ENCODE peak calls at places on chromosomes 7 and 10, in ten cellular contexts. One of them, this sample, is unnamed.

GRCh38 chr7:115477193-115477651 is 553.3 kb downstream of the TFEC start:
- DNase-seq in MM.1S: no peak
- DNase-seq in GM06990: no peak
- DNase-seq in left ventricle myocardium inferior: peak; percentile 13
- DNase-seq in PC-3: no peak
- DNase-seq in upper lobe of right lung: no peak
- DNase-seq in adrenal gland: no peak
- DNase-seq in hepatocyte: peak; percentile 59
- DNase-seq in psoas muscle: peak; percentile 15
- DNase-seq in PC-9: no peak
- DNase-seq in this sample: no peak

GRCh38 chr7:140212100-140212881 is 35.5 kb upstream of the KDM7A start:
- DNase-seq in MM.1S: peak; percentile 92
- DNase-seq in GM06990: peak; percentile 74
- DNase-seq in left ventricle myocardium inferior: no peak
- DNase-seq in PC-3: peak; percentile 46
- DNase-seq in upper lobe of right lung: no peak
- DNase-seq in adrenal gland: no peak
- DNase-seq in hepatocyte: no peak
- DNase-seq in psoas muscle: no peak
- DNase-seq in PC-9: no peak
- DNase-seq in this sample: no peak

GRCh38 chr7:12945901-12946300 is 258.5 kb downstream of the ARL4A start:
- DNase-seq in MM.1S: no peak
- DNase-seq in GM06990: no peak
- DNase-seq in left ventricle myocardium inferior: no peak
- DNase-seq in PC-3: peak; percentile 76
- DNase-seq in upper lobe of right lung: no peak
- DNase-seq in adrenal gland: no peak
- DNase-seq in hepatocyte: no peak
- DNase-seq in psoas muscle: no peak
- DNase-seq in PC-9: no peak
- DNase-seq in this sample: no peak

GRCh38 chr10:3806603-3807002 is 21.6 kb upstream of the KLF6 start:
- DNase-seq in MM.1S: no peak
- DNase-seq in GM06990: no peak
- DNase-seq in left ventricle myocardium inferior: no peak
- DNase-seq in PC-3: peak; percentile 83
- DNase-seq in upper lobe of right lung: no peak
- DNase-seq in adrenal gland: no peak
- DNase-seq in hepatocyte: peak; percentile 80
- DNase-seq in psoas muscle: no peak
- DNase-seq in PC-9: peak; percentile 63
- DNase-seq in this sample: no peak

GRCh38 chr7:4204530-4205165 is 477.4 kb upstream of the FOXK1 start:
- DNase-seq in MM.1S: no peak
- DNase-seq in GM06990: no peak
- DNase-seq in left ventricle myocardium inferior: no peak
- DNase-seq in PC-3: no peak
- DNase-seq in upper lobe of right lung: no peak
- DNase-seq in adrenal gland: no peak
- DNase-seq in hepatocyte: peak; percentile 31
- DNase-seq in psoas muscle: no peak
- DNase-seq in PC-9: no peak
- DNase-seq in this sample: no peak

GRCh38 chr7:142797799-142798377 is 27.1 kb downstream of the PRSS2 start:
- DNase-seq in MM.1S: no peak
- DNase-seq in GM06990: no peak
- DNase-seq in left ventricle myocardium inferior: no peak
- DNase-seq in PC-3: no peak
- DNase-seq in upper lobe of right lung: no peak
- DNase-seq in adrenal gland: no peak
- DNase-seq in hepatocyte: no peak
- DNase-seq in psoas muscle: no peak
- DNase-seq in PC-9: no peak
- DNase-seq in this sample: no peak

GRCh38 chr10:11009471-11010308 is 8.0 kb upstream of the CELF2 start:
- DNase-seq in MM.1S: no peak
- DNase-seq in GM06990: no peak
- DNase-seq in left ventricle myocardium inferior: no peak
- DNase-seq in PC-3: no peak
- DNase-seq in upper lobe of right lung: no peak
- DNase-seq in adrenal gland: no peak
- DNase-seq in hepatocyte: no peak
- DNase-seq in psoas muscle: no peak
- DNase-seq in PC-9: no peak
- DNase-seq in this sample: no peak

GRCh38 chr7:75642810-75643486 is 95.8 kb downstream of the HIP1 start:
- DNase-seq in MM.1S: peak; percentile 76
- DNase-seq in GM06990: peak; percentile 39
- DNase-seq in left ventricle myocardium inferior: no peak
- DNase-seq in PC-3: peak; percentile 85
- DNase-seq in upper lobe of right lung: peak; percentile 69
- DNase-seq in adrenal gland: peak; percentile 81
- DNase-seq in hepatocyte: peak; percentile 75
- DNase-seq in psoas muscle: peak; percentile 28
- DNase-seq in PC-9: peak; percentile 34
- DNase-seq in this sample: peak; percentile 85

GRCh38 chr10:112565434-112566053 is 118.5 kb downstream of the VTI1A start:
- DNase-seq in MM.1S: peak; percentile 44
- DNase-seq in GM06990: peak; percentile 5
- DNase-seq in left ventricle myocardium inferior: no peak
- DNase-seq in PC-3: peak; percentile 83
- DNase-seq in upper lobe of right lung: no peak
- DNase-seq in adrenal gland: peak; percentile 63
- DNase-seq in hepatocyte: peak; percentile 81
- DNase-seq in psoas muscle: no peak
- DNase-seq in PC-9: peak; percentile 20
- DNase-seq in this sample: peak; percentile 79

GRCh38 chr7:8125680-8126444 is 136.1 kb downstream of the ICA1 start:
- DNase-seq in MM.1S: peak; percentile 75
- DNase-seq in GM06990: peak; percentile 83
- DNase-seq in left ventricle myocardium inferior: no peak
- DNase-seq in PC-3: no peak
- DNase-seq in upper lobe of right lung: peak; percentile 67
- DNase-seq in adrenal gland: peak; percentile 20
- DNase-seq in hepatocyte: no peak
- DNase-seq in psoas muscle: no peak
- DNase-seq in PC-9: no peak
- DNase-seq in this sample: no peak

GRCh38 chr10:101258179-101258885 is 29.1 kb upstream of the LBX1 start:
- DNase-seq in MM.1S: peak; percentile 60
- DNase-seq in GM06990: no peak
- DNase-seq in left ventricle myocardium inferior: no peak
- DNase-seq in PC-3: peak; percentile 32
- DNase-seq in upper lobe of right lung: no peak
- DNase-seq in adrenal gland: no peak
- DNase-seq in hepatocyte: no peak
- DNase-seq in psoas muscle: no peak
- DNase-seq in PC-9: no peak
- DNase-seq in this sample: peak; percentile 16

GRCh38 chr7:37920619-37921339 is at the start of gene EPDR1:
- DNase-seq in MM.1S: peak; percentile 83
- DNase-seq in GM06990: peak; percentile 58
- DNase-seq in left ventricle myocardium inferior: peak; percentile 43
- DNase-seq in PC-3: peak; percentile 78
- DNase-seq in upper lobe of right lung: peak; percentile 86
- DNase-seq in adrenal gland: peak; percentile 86
- DNase-seq in hepatocyte: peak; percentile 63
- DNase-seq in psoas muscle: peak; percentile 73
- DNase-seq in PC-9: peak; percentile 18
- DNase-seq in this sample: peak; percentile 88

GRCh38 chr10:25786181-25786580 is 147.8 kb upstream of the MYO3A start:
- DNase-seq in MM.1S: no peak
- DNase-seq in GM06990: no peak
- DNase-seq in left ventricle myocardium inferior: no peak
- DNase-seq in PC-3: no peak
- DNase-seq in upper lobe of right lung: no peak
- DNase-seq in adrenal gland: no peak
- DNase-seq in hepatocyte: no peak
- DNase-seq in psoas muscle: no peak
- DNase-seq in PC-9: no peak
- DNase-seq in this sample: no peak

GRCh38 chr10:118342638-118343020 is 505 bp upstream of the FAM204A start:
- DNase-seq in MM.1S: no peak
- DNase-seq in GM06990: no peak
- DNase-seq in left ventricle myocardium inferior: no peak
- DNase-seq in PC-3: no peak
- DNase-seq in upper lobe of right lung: no peak
- DNase-seq in adrenal gland: peak; percentile 1
- DNase-seq in hepatocyte: no peak
- DNase-seq in psoas muscle: no peak
- DNase-seq in PC-9: no peak
- DNase-seq in this sample: peak; percentile 5

GRCh38 chr7:96959135-96959534 is 46.2 kb upstream of the DLX6 start:
- DNase-seq in MM.1S: no peak
- DNase-seq in GM06990: no peak
- DNase-seq in left ventricle myocardium inferior: no peak
- DNase-seq in PC-3: no peak
- DNase-seq in upper lobe of right lung: no peak
- DNase-seq in adrenal gland: no peak
- DNase-seq in hepatocyte: no peak
- DNase-seq in psoas muscle: no peak
- DNase-seq in PC-9: no peak
- DNase-seq in this sample: no peak

GRCh38 chr7:96962221-96962620 is 43.1 kb upstream of the DLX6 start:
- DNase-seq in MM.1S: no peak
- DNase-seq in GM06990: no peak
- DNase-seq in left ventricle myocardium inferior: no peak
- DNase-seq in PC-3: peak; percentile 81
- DNase-seq in upper lobe of right lung: no peak
- DNase-seq in adrenal gland: no peak
- DNase-seq in hepatocyte: no peak
- DNase-seq in psoas muscle: peak; percentile 19
- DNase-seq in PC-9: no peak
- DNase-seq in this sample: no peak
- H3K27me3 ChIP-seq in MM.1S: no peaks in the 10 kb centered on the region
- H3K27me3 ChIP-seq in GM06990: no peaks in the 10 kb centered on the region
- H3K27me3 ChIP-seq in left ventricle myocardium inferior: peaks cover 66% of the 10 kb centered on the region
- H3K27me3 ChIP-seq in PC-3: no peaks in the 10 kb centered on the region
- H3K27me3 ChIP-seq in upper lobe of right lung: no peaks in the 10 kb centered on the region
- H3K27me3 ChIP-seq in adrenal gland: peaks cover 14% of the 10 kb centered on the region
- H3K27me3 ChIP-seq in hepatocyte: peaks cover 10% of the 10 kb centered on the region
- H3K27me3 ChIP-seq in psoas muscle: no peaks in the 10 kb centered on the region
- H3K27me3 ChIP-seq in PC-9: no peaks in the 10 kb centered on the region
- H3K27me3 ChIP-seq in this sample: no peaks in the 10 kb centered on the region

DNA sequence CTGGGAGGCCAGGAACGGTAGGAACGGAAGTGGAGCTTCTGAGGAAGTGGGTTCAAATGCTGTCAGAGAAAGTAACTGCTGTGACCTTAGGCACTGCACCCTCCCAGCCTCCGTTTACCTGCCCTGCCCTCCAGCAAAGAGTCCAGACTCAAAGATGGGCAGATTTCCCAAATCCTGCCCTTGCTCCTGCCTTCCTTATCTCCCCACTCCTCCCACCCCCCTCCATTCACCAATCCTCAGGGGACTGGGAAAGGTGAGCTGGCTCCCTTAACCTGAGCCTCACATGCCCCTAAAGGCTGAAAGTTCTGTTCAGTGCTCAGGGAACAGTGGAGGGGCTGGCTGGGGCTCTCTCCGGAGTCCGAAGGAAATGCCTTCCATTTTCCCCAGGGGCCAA is 161.6 kb downstream of the SH3PXD2A start:
- DNase-seq in MM.1S: no peak
- DNase-seq in GM06990: no peak
- DNase-seq in left ventricle myocardium inferior: no peak
- DNase-seq in PC-3: no peak
- DNase-seq in upper lobe of right lung: no peak
- DNase-seq in adrenal gland: no peak
- DNase-seq in hepatocyte: no peak
- DNase-seq in psoas muscle: no peak
- DNase-seq in PC-9: no peak
- DNase-seq in this sample: no peak
- H3K4me3 ChIP-seq in MM.1S: peak overlapping the region; percentile 62
- H3K4me3 ChIP-seq in GM06990: peak overlapping the region; percentile 89
- H3K4me3 ChIP-seq in left ventricle myocardium inferior: peak overlapping the region; percentile 56
- H3K4me3 ChIP-seq in PC-3: no peak overlapping the region
- H3K4me3 ChIP-seq in upper lobe of right lung: no peak overlapping the region
- H3K4me3 ChIP-seq in adrenal gland: no peak overlapping the region
- H3K4me3 ChIP-seq in hepatocyte: no peak overlapping the region
- H3K4me3 ChIP-seq in psoas muscle: peak overlapping the region; percentile 53
- H3K4me3 ChIP-seq in PC-9: no peak overlapping the region
- H3K4me3 ChIP-seq in this sample: no peak overlapping the region

DNA sequence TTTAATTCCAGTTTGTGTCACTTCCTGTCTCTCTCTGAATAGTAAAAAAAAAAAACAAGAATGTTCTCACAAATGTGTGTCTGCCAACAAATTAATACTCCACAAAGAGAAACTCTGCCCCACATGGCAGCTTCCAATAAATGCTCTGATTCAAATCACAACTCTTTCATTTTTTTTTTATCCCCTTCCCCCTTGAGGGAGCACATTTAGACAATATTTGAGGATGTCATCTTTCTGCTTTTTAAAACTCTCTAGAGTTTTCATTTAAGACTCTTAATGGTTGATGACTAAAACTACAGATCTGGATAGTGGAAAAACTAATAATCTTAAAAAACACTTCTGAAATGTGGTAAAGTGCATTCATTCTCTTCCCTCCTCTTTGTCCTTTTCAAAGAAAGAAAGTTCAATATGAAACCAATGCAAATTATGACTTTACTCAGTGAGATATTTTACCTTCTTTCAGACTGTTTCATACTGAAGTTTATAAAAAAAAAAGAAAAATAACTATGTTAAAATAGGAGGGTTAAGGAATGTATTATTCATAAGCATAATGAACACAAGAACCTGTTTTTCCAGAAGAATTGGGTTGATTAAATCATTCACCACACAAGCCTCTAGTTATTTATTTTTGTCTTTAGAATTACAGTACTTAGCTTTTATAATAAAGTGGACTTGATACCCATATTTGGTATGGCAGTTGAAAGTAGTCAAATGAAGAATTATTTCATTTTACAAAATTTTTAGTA is 42.4 kb downstream of the ARID5B start:
- DNase-seq in MM.1S: no peak
- DNase-seq in GM06990: peak; percentile 65
- DNase-seq in left ventricle myocardium inferior: no peak
- DNase-seq in PC-3: peak; percentile 99
- DNase-seq in upper lobe of right lung: no peak
- DNase-seq in adrenal gland: peak; percentile 42
- DNase-seq in hepatocyte: no peak
- DNase-seq in psoas muscle: no peak
- DNase-seq in PC-9: peak; percentile 7
- DNase-seq in this sample: peak; percentile 81
- TF ChIP-seq CTCF in MM.1S: peak; percentile 14
- TF ChIP-seq CTCF in GM06990: no peak
- TF ChIP-seq CTCF in left ventricle myocardium inferior: peak; percentile 35
- TF ChIP-seq CTCF in PC-3: peak; percentile 73
- TF ChIP-seq CTCF in upper lobe of right lung: no peak
- TF ChIP-seq CTCF in adrenal gland: peak; percentile 40
- TF ChIP-seq CTCF in hepatocyte: no peak
- TF ChIP-seq CTCF in psoas muscle: peak; percentile 21
- TF ChIP-seq CTCF in PC-9: no peak
- TF ChIP-seq CTCF in this sample: peak; percentile 52

GRCh38 chr10:63103971-63104409 is 29.1 kb upstream of the NRBF2 start:
- DNase-seq in MM.1S: no peak
- DNase-seq in GM06990: no peak
- DNase-seq in left ventricle myocardium inferior: no peak
- DNase-seq in PC-3: no peak
- DNase-seq in upper lobe of right lung: no peak
- DNase-seq in adrenal gland: no peak
- DNase-seq in hepatocyte: no peak
- DNase-seq in psoas muscle: no peak
- DNase-seq in PC-9: no peak
- DNase-seq in this sample: peak; percentile 48
- H3K27me3 ChIP-seq in MM.1S: no peaks in the 10 kb centered on the region
- H3K27me3 ChIP-seq in GM06990: no peaks in the 10 kb centered on the region
- H3K27me3 ChIP-seq in left ventricle myocardium inferior: no peaks in the 10 kb centered on the region
- H3K27me3 ChIP-seq in PC-3: no peaks in the 10 kb centered on the region
- H3K27me3 ChIP-seq in upper lobe of right lung: no peaks in the 10 kb centered on the region
- H3K27me3 ChIP-seq in adrenal gland: no peaks in the 10 kb centered on the region
- H3K27me3 ChIP-seq in hepatocyte: no peaks in the 10 kb centered on the region
- H3K27me3 ChIP-seq in psoas muscle: no peaks in the 10 kb centered on the region
- H3K27me3 ChIP-seq in PC-9: no peaks in the 10 kb centered on the region
- H3K27me3 ChIP-seq in this sample: no peaks in the 10 kb centered on the region